ENCODE peak calls at places on chromosomes 6 and 20, in ten cellular contexts. One of them, this sample, is unnamed.

GRCh38 chr6:146315321-146316254 is 228.0 kb upstream of the RAB32 start:
- DNase-seq in transverse colon: no peak
- DNase-seq in right atrium auricular region: no peak
- DNase-seq in breast epithelium: no peak
- DNase-seq in upper lobe of right lung: no peak
- DNase-seq in caudate nucleus: no peak
- DNase-seq in SJSA1: no peak
- DNase-seq in neural progenitor cell: no peak
- DNase-seq in psoas muscle: no peak
- DNase-seq in mesenchymal stem cell: no peak
- DNase-seq in this sample: no peak

GRCh38 chr20:49697071-49697470 is 16.6 kb downstream of the B4GALT5 start:
- DNase-seq in transverse colon: peak
- DNase-seq in right atrium auricular region: no peak
- DNase-seq in breast epithelium: peak
- DNase-seq in upper lobe of right lung: peak
- DNase-seq in caudate nucleus: no peak
- DNase-seq in SJSA1: no peak
- DNase-seq in neural progenitor cell: no peak
- DNase-seq in psoas muscle: no peak
- DNase-seq in mesenchymal stem cell: no peak
- DNase-seq in this sample: no peak

GRCh38 chr6:1995521-1996110 is 249.8 kb downstream of the GMDS start:
- DNase-seq in transverse colon: no peak
- DNase-seq in right atrium auricular region: no peak
- DNase-seq in breast epithelium: no peak
- DNase-seq in upper lobe of right lung: no peak
- DNase-seq in caudate nucleus: no peak
- DNase-seq in SJSA1: no peak
- DNase-seq in neural progenitor cell: no peak
- DNase-seq in psoas muscle: no peak
- DNase-seq in mesenchymal stem cell: no peak
- DNase-seq in this sample: no peak

GRCh38 chr6:52271852-52272460 is 12.6 kb downstream of the MCM3 start:
- DNase-seq in transverse colon: no peak
- DNase-seq in right atrium auricular region: no peak
- DNase-seq in breast epithelium: no peak
- DNase-seq in upper lobe of right lung: no peak
- DNase-seq in caudate nucleus: no peak
- DNase-seq in SJSA1: no peak
- DNase-seq in neural progenitor cell: no peak
- DNase-seq in psoas muscle: no peak
- DNase-seq in mesenchymal stem cell: no peak
- DNase-seq in this sample: no peak

GRCh38 chr20:38143646-38144554 is 21.2 kb downstream of the TGM2 start:
- DNase-seq in transverse colon: peak
- DNase-seq in right atrium auricular region: no peak
- DNase-seq in breast epithelium: no peak
- DNase-seq in upper lobe of right lung: no peak
- DNase-seq in caudate nucleus: no peak
- DNase-seq in SJSA1: peak
- DNase-seq in neural progenitor cell: no peak
- DNase-seq in psoas muscle: no peak
- DNase-seq in mesenchymal stem cell: peak
- DNase-seq in this sample: peak

GRCh38 chr6:1789092-1789491 is 179.4 kb downstream of the FOXC1 start:
- DNase-seq in transverse colon: no peak
- DNase-seq in right atrium auricular region: no peak
- DNase-seq in breast epithelium: no peak
- DNase-seq in upper lobe of right lung: no peak
- DNase-seq in caudate nucleus: no peak
- DNase-seq in SJSA1: no peak
- DNase-seq in neural progenitor cell: no peak
- DNase-seq in psoas muscle: no peak
- DNase-seq in mesenchymal stem cell: no peak
- DNase-seq in this sample: no peak

GRCh38 chr6:56474531-56474930 is 168.2 kb downstream of the DST start:
- DNase-seq in transverse colon: no peak
- DNase-seq in right atrium auricular region: no peak
- DNase-seq in breast epithelium: no peak
- DNase-seq in upper lobe of right lung: no peak
- DNase-seq in caudate nucleus: no peak
- DNase-seq in SJSA1: no peak
- DNase-seq in neural progenitor cell: no peak
- DNase-seq in psoas muscle: no peak
- DNase-seq in mesenchymal stem cell: no peak
- DNase-seq in this sample: no peak

GRCh38 chr6:78589426-78589825 is 277.9 kb upstream of the IRAK1BP1 start:
- DNase-seq in transverse colon: no peak
- DNase-seq in right atrium auricular region: no peak
- DNase-seq in breast epithelium: no peak
- DNase-seq in upper lobe of right lung: no peak
- DNase-seq in caudate nucleus: no peak
- DNase-seq in SJSA1: no peak
- DNase-seq in neural progenitor cell: no peak
- DNase-seq in psoas muscle: no peak
- DNase-seq in mesenchymal stem cell: no peak
- DNase-seq in this sample: no peak

GRCh38 chr6:28335564-28336283 is at the start of gene ZSCAN31:
- DNase-seq in transverse colon: peak
- DNase-seq in right atrium auricular region: peak
- DNase-seq in breast epithelium: peak
- DNase-seq in upper lobe of right lung: peak
- DNase-seq in caudate nucleus: peak
- DNase-seq in SJSA1: peak
- DNase-seq in neural progenitor cell: peak
- DNase-seq in psoas muscle: peak
- DNase-seq in mesenchymal stem cell: peak
- DNase-seq in this sample: peak

GRCh38 chr6:28988536-28989415 is 16.3 kb downstream of the ZNF311 start:
- DNase-seq in transverse colon: peak
- DNase-seq in right atrium auricular region: no peak
- DNase-seq in breast epithelium: no peak
- DNase-seq in upper lobe of right lung: peak
- DNase-seq in caudate nucleus: no peak
- DNase-seq in SJSA1: no peak
- DNase-seq in neural progenitor cell: peak
- DNase-seq in psoas muscle: peak
- DNase-seq in mesenchymal stem cell: peak
- DNase-seq in this sample: no peak

GRCh38 chr6:109050012-109050411 is 44.6 kb downstream of the SESN1 start:
- DNase-seq in transverse colon: no peak
- DNase-seq in right atrium auricular region: no peak
- DNase-seq in breast epithelium: no peak
- DNase-seq in upper lobe of right lung: no peak
- DNase-seq in caudate nucleus: peak
- DNase-seq in SJSA1: no peak
- DNase-seq in neural progenitor cell: no peak
- DNase-seq in psoas muscle: no peak
- DNase-seq in mesenchymal stem cell: no peak
- DNase-seq in this sample: no peak

GRCh38 chr6:106039836-106040592 is 46.1 kb upstream of the PRDM1 start:
- DNase-seq in transverse colon: no peak
- DNase-seq in right atrium auricular region: no peak
- DNase-seq in breast epithelium: no peak
- DNase-seq in upper lobe of right lung: no peak
- DNase-seq in caudate nucleus: no peak
- DNase-seq in SJSA1: no peak
- DNase-seq in neural progenitor cell: no peak
- DNase-seq in psoas muscle: no peak
- DNase-seq in mesenchymal stem cell: no peak
- DNase-seq in this sample: no peak

GRCh38 chr20:33753763-33754162 is 22.0 kb downstream of the ZNF341 start:
- DNase-seq in transverse colon: no peak
- DNase-seq in right atrium auricular region: no peak
- DNase-seq in breast epithelium: no peak
- DNase-seq in upper lobe of right lung: no peak
- DNase-seq in caudate nucleus: no peak
- DNase-seq in SJSA1: no peak
- DNase-seq in neural progenitor cell: no peak
- DNase-seq in psoas muscle: no peak
- DNase-seq in mesenchymal stem cell: peak
- DNase-seq in this sample: no peak

GRCh38 chr6:24779416-24779815 is 4.7 kb downstream of the GMNN start:
- DNase-seq in transverse colon: no peak
- DNase-seq in right atrium auricular region: no peak
- DNase-seq in breast epithelium: no peak
- DNase-seq in upper lobe of right lung: no peak
- DNase-seq in caudate nucleus: no peak
- DNase-seq in SJSA1: no peak
- DNase-seq in neural progenitor cell: no peak
- DNase-seq in psoas muscle: no peak
- DNase-seq in mesenchymal stem cell: no peak
- DNase-seq in this sample: no peak

GRCh38 chr6:131366223-131366622 is 206.8 kb upstream of the ARG1 start:
- DNase-seq in transverse colon: no peak
- DNase-seq in right atrium auricular region: no peak
- DNase-seq in breast epithelium: no peak
- DNase-seq in upper lobe of right lung: no peak
- DNase-seq in caudate nucleus: no peak
- DNase-seq in SJSA1: no peak
- DNase-seq in neural progenitor cell: no peak
- DNase-seq in psoas muscle: no peak
- DNase-seq in mesenchymal stem cell: no peak
- DNase-seq in this sample: no peak

GRCh38 chr6:121998631-121999030 is 400.8 kb upstream of the HSF2 start:
- DNase-seq in transverse colon: no peak
- DNase-seq in right atrium auricular region: no peak
- DNase-seq in breast epithelium: no peak
- DNase-seq in upper lobe of right lung: no peak
- DNase-seq in caudate nucleus: no peak
- DNase-seq in SJSA1: no peak
- DNase-seq in neural progenitor cell: no peak
- DNase-seq in psoas muscle: no peak
- DNase-seq in mesenchymal stem cell: no peak
- DNase-seq in this sample: no peak

GRCh38 chr6:109441069-109441816 is 719 bp downstream of the SMPD2 start:
- DNase-seq in transverse colon: peak
- DNase-seq in right atrium auricular region: no peak
- DNase-seq in breast epithelium: peak
- DNase-seq in upper lobe of right lung: peak
- DNase-seq in caudate nucleus: no peak
- DNase-seq in SJSA1: no peak
- DNase-seq in neural progenitor cell: peak
- DNase-seq in psoas muscle: peak
- DNase-seq in mesenchymal stem cell: peak
- DNase-seq in this sample: no peak

GRCh38 chr20:17888044-17888443 is 80.5 kb downstream of the SNX5 start:
- DNase-seq in transverse colon: peak
- DNase-seq in right atrium auricular region: no peak
- DNase-seq in breast epithelium: peak
- DNase-seq in upper lobe of right lung: no peak
- DNase-seq in caudate nucleus: no peak
- DNase-seq in SJSA1: no peak
- DNase-seq in neural progenitor cell: no peak
- DNase-seq in psoas muscle: no peak
- DNase-seq in mesenchymal stem cell: no peak
- DNase-seq in this sample: no peak

GRCh38 chr6:154622618-154623336 is 110.4 kb upstream of the SCAF8 start:
- DNase-seq in transverse colon: no peak
- DNase-seq in right atrium auricular region: no peak
- DNase-seq in breast epithelium: peak
- DNase-seq in upper lobe of right lung: no peak
- DNase-seq in caudate nucleus: no peak
- DNase-seq in SJSA1: no peak
- DNase-seq in neural progenitor cell: no peak
- DNase-seq in psoas muscle: no peak
- DNase-seq in mesenchymal stem cell: no peak
- DNase-seq in this sample: no peak

GRCh38 chr6:85795966-85796365 is 153.3 kb upstream of the SYNCRIP start:
- DNase-seq in transverse colon: no peak
- DNase-seq in right atrium auricular region: no peak
- DNase-seq in breast epithelium: no peak
- DNase-seq in upper lobe of right lung: no peak
- DNase-seq in caudate nucleus: no peak
- DNase-seq in SJSA1: no peak
- DNase-seq in neural progenitor cell: no peak
- DNase-seq in psoas muscle: no peak
- DNase-seq in mesenchymal stem cell: no peak
- DNase-seq in this sample: no peak

GRCh38 chr20:35806075-35806474 is 34.3 kb downstream of the PHF20 start:
- DNase-seq in transverse colon: no peak
- DNase-seq in right atrium auricular region: no peak
- DNase-seq in breast epithelium: no peak
- DNase-seq in upper lobe of right lung: no peak
- DNase-seq in caudate nucleus: no peak
- DNase-seq in SJSA1: no peak
- DNase-seq in neural progenitor cell: no peak
- DNase-seq in psoas muscle: no peak
- DNase-seq in mesenchymal stem cell: no peak
- DNase-seq in this sample: no peak

GRCh38 chr20:35807877-35808276 is 36.1 kb downstream of the PHF20 start:
- DNase-seq in transverse colon: no peak
- DNase-seq in right atrium auricular region: no peak
- DNase-seq in breast epithelium: no peak
- DNase-seq in upper lobe of right lung: no peak
- DNase-seq in caudate nucleus: no peak
- DNase-seq in SJSA1: no peak
- DNase-seq in neural progenitor cell: no peak
- DNase-seq in psoas muscle: no peak
- DNase-seq in mesenchymal stem cell: no peak
- DNase-seq in this sample: no peak
- H3K27ac ChIP-seq in transverse colon: no peak
- H3K27ac ChIP-seq in right atrium auricular region: no peak
- H3K27ac ChIP-seq in breast epithelium: no peak
- H3K27ac ChIP-seq in upper lobe of right lung: no peak
- H3K27ac ChIP-seq in caudate nucleus: no peak
- H3K27ac ChIP-seq in SJSA1: no peak
- H3K27ac ChIP-seq in neural progenitor cell: no peak
- H3K27ac ChIP-seq in psoas muscle: no peak
- H3K27ac ChIP-seq in mesenchymal stem cell: no peak
- H3K27ac ChIP-seq in this sample: no peak

GRCh38 chr20:58389324-58389967 is 417 bp downstream of the VAPB start:
- DNase-seq in transverse colon: peak
- DNase-seq in right atrium auricular region: no peak
- DNase-seq in breast epithelium: no peak
- DNase-seq in upper lobe of right lung: no peak
- DNase-seq in caudate nucleus: no peak
- DNase-seq in SJSA1: peak
- DNase-seq in neural progenitor cell: peak
- DNase-seq in psoas muscle: no peak
- DNase-seq in mesenchymal stem cell: peak
- DNase-seq in this sample: no peak
- H3K27ac ChIP-seq in transverse colon: peak
- H3K27ac ChIP-seq in right atrium auricular region: peak
- H3K27ac ChIP-seq in breast epithelium: peak
- H3K27ac ChIP-seq in upper lobe of right lung: peak
- H3K27ac ChIP-seq in caudate nucleus: peak
- H3K27ac ChIP-seq in SJSA1: peak
- H3K27ac ChIP-seq in neural progenitor cell: peak
- H3K27ac ChIP-seq in psoas muscle: peak
- H3K27ac ChIP-seq in mesenchymal stem cell: peak
- H3K27ac ChIP-seq in this sample: peak

GRCh38 chr6:25944655-25945054 is 14.2 kb upstream of the SLC17A2 start:
- DNase-seq in transverse colon: no peak
- DNase-seq in right atrium auricular region: no peak
- DNase-seq in breast epithelium: no peak
- DNase-seq in upper lobe of right lung: no peak
- DNase-seq in caudate nucleus: no peak
- DNase-seq in SJSA1: no peak
- DNase-seq in neural progenitor cell: no peak
- DNase-seq in psoas muscle: no peak
- DNase-seq in mesenchymal stem cell: no peak
- DNase-seq in this sample: no peak
- H3K27ac ChIP-seq in transverse colon: no peak
- H3K27ac ChIP-seq in right atrium auricular region: no peak
- H3K27ac ChIP-seq in breast epithelium: no peak
- H3K27ac ChIP-seq in upper lobe of right lung: no peak
- H3K27ac ChIP-seq in caudate nucleus: no peak
- H3K27ac ChIP-seq in SJSA1: no peak
- H3K27ac ChIP-seq in neural progenitor cell: no peak
- H3K27ac ChIP-seq in psoas muscle: no peak
- H3K27ac ChIP-seq in mesenchymal stem cell: no peak
- H3K27ac ChIP-seq in this sample: no peak

GRCh38 chr6:134482585-134483346 is 164.9 kb upstream of the SGK1 start:
- DNase-seq in transverse colon: no peak
- DNase-seq in right atrium auricular region: peak
- DNase-seq in breast epithelium: no peak
- DNase-seq in upper lobe of right lung: no peak
- DNase-seq in caudate nucleus: no peak
- DNase-seq in SJSA1: no peak
- DNase-seq in neural progenitor cell: no peak
- DNase-seq in psoas muscle: no peak
- DNase-seq in mesenchymal stem cell: no peak
- DNase-seq in this sample: no peak
- H3K27ac ChIP-seq in transverse colon: no peak
- H3K27ac ChIP-seq in right atrium auricular region: no peak
- H3K27ac ChIP-seq in breast epithelium: peak
- H3K27ac ChIP-seq in upper lobe of right lung: no peak
- H3K27ac ChIP-seq in caudate nucleus: no peak
- H3K27ac ChIP-seq in SJSA1: no peak
- H3K27ac ChIP-seq in neural progenitor cell: no peak
- H3K27ac ChIP-seq in psoas muscle: peak
- H3K27ac ChIP-seq in mesenchymal stem cell: no peak
- H3K27ac ChIP-seq in this sample: no peak